ENCODE peak calls at places on chromosomes 12 and 14, in five cellular contexts. R is A549, E is NB4, M is thyroid gland, P is cardiac muscle cell. O is an unnamed sample.

GRCh38 chr12:18345021-18345735 is 83.9 kb downstream of the PIK3C2G start:
- DNase-seq in R (no peak), E (no peak), M (no peak), P (no peak), O (no peak)

GRCh38 chr12:64407342-64408223 is 3.4 kb downstream of the XPOT start:
- DNase-seq in R (no peak), E (peak), M (no peak), P (no peak), O (no peak)

GRCh38 chr12:120928864-120929652 is 24.9 kb upstream of the SPPL3 start:
- DNase-seq in R (no peak), E (no peak), M (peak), P (peak), O (no peak)

GRCh38 chr14:61503167-61503801 is 181.9 kb downstream of the PRKCH start:
- DNase-seq in R (no peak), E (no peak), M (no peak), P (no peak), O (no peak)

GRCh38 chr12:4700621-4701026 is 19.6 kb upstream of the GALNT8 start:
- DNase-seq in R (no peak), E (no peak), M (peak), P (peak), O (peak)

GRCh38 chr14:22607291-22607690 is 9.2 kb downstream of the ABHD4 start:
- DNase-seq in R (no peak), E (no peak), M (no peak), P (no peak), O (no peak)

GRCh38 chr14:50762001-50762930 is 68.7 kb downstream of the NIN start:
- DNase-seq in R (no peak), E (no peak), M (no peak), P (no peak), O (peak)

GRCh38 chr12:96177013-96177412 is 17.2 kb upstream of the ELK3 start:
- DNase-seq in R (no peak), E (peak), M (no peak), P (no peak), O (peak)

GRCh38 chr14:32251530-32251929 is 48.5 kb upstream of the RNU6-8 start:
- DNase-seq in R (no peak), E (no peak), M (no peak), P (no peak), O (no peak)

GRCh38 chr12:26571539-26571938 is 261.5 kb downstream of the ITPR2 start:
- DNase-seq in R (no peak), E (no peak), M (peak), P (no peak), O (no peak)

GRCh38 chr14:100116134-100116533 is 43.3 kb downstream of the DEGS2 start:
- DNase-seq in R (no peak), E (no peak), M (no peak), P (no peak), O (no peak)

GRCh38 chr14:50836515-50836914 is 5.6 kb upstream of the NIN start:
- DNase-seq in R (no peak), E (no peak), M (no peak), P (no peak), O (no peak)

GRCh38 chr12:85179680-85180300 is 100.2 kb upstream of the ALX1 start:
- DNase-seq in R (peak), E (no peak), M (no peak), P (no peak), O (peak)

GRCh38 chr12:48815281-48816110 is 2.8 kb upstream of the CACNB3 start:
- DNase-seq in R (peak), E (peak), M (peak), P (peak), O (peak)
- H3K4me3 ChIP-seq in R (peak), E (peak), M (peak), P (peak), O (peak)

DNA sequence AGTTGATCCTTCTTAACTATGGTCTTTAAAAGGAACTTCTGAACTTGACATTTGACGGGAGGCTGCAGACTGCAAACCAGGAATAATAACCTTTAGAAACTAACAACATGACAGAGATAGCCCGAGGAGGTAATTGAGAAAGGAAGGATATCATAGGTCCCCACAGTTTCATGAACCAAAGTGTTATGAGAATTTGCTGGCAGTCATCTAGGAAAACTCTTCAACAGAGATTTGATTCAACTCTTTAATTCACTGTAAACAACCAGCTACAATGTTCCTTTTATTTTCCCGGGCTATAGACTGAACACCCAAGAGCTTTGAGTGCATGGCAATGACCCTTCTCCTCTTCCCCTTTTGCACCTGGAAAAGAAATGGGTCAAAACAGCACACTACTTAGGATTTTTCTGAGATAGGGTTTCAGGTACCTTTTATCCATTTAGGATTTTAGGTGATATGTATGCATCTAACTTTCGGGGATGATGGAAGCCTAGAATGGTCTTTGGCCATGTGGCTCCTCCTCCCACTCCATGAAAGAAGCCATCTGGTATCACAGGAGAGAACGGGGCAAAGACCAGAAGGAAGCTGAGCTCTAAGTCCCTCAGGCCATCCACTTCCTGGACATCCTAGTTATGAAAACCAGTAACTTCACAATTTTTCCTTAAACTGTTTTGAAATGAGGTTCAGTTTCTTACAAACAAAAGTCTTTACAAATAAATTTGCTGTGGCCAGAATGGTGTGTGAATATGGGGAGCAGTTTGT is 23.0 kb downstream of the GLT8D2 start:
- DNase-seq in R (no peak), E (no peak), M (no peak), P (no peak), O (no peak)
- H3K4me3 ChIP-seq in R (no peak), E (no peak), M (no peak), P (no peak), O (no peak)

GRCh38 chr12:6342140-6342889 is 439 bp upstream of the TNFRSF1A start:
- DNase-seq in R (no peak), E (no peak), M (no peak), P (no peak), O (no peak)
- H3K4me3 ChIP-seq in R (peak), E (peak), M (peak), P (peak), O (peak)

DNA sequence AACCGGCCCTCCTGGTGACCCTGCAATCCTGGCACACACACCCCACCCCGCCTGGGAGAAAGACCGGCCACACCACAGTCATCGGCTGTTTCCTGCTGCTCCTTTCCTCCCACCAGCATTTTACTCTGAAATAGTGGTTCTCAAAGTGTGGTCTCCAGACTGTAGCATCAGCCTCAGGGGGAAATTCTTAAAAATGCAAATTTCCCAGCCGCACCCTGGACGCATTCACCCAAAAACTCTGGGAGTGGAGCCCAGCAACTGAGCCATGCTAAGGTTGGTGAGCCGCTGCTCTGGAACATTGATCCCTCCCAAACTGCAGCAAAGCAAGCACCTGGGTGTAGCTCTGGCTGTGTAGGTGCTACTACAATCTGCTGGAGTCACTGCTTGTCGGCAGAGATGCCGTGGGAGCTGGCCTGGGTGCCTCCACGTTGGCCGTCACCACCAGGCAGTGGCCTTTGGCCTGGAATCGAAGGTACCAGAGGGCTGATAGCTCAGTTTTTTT is 38.4 kb upstream of the BCL2L14 start:
- DNase-seq in R (no peak), E (no peak), M (no peak), P (no peak), O (no peak)
- H3K4me3 ChIP-seq in R (no peak), E (no peak), M (no peak), P (no peak), O (no peak)

GRCh38 chr12:23880988-23881387 is 68.5 kb downstream of the SOX5 start:
- DNase-seq in R (no peak), E (no peak), M (no peak), P (no peak), O (no peak)
- H3K4me3 ChIP-seq in R (no peak), E (no peak), M (no peak), P (no peak), O (no peak)

GRCh38 chr12:52009081-52009751 is 2.5 kb downstream of the TAMALIN start:
- DNase-seq in R (no peak), E (peak), M (no peak), P (no peak), O (no peak)

GRCh38 chr12:52005903-52006703 is 643 bp upstream of the TAMALIN start:
- DNase-seq in R (no peak), E (peak), M (peak), P (peak), O (no peak)

GRCh38 chr12:52007158-52007921 is 594 bp downstream of the TAMALIN start:
- DNase-seq in R (no peak), E (peak), M (peak), P (no peak), O (no peak)

GRCh38 chr12:52006726-52007157 is at the start of gene TAMALIN:
- DNase-seq in R (no peak), E (peak), M (peak), P (peak), O (no peak)

DNA sequence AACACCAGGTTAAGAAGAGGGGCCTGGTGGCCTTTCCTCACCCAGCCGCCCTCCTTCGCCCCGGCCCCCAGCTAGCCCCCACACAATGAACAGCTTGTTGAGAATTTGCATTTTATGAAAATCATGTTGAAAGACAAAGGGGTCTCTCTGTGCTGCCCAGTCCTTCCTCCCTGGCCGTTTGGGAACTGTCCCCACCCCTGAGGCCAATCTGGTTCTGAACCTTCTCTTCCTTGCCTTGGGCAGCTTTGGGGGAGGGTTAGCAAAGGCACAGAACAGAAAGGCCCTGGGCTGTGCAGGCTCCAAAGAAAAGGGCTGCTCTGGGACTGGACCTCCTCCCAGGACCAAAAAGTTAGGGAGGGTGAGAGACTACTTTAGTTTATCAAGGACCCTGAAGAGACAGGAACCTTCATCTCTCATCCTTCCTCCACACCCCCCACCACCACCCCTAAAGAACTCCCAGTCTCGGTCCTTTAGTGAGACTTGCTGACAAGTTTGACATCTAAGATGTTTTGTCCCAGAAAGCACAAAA is 1.3 kb downstream of the TAMALIN start:
- DNase-seq in R (no peak), E (peak), M (no peak), P (no peak), O (no peak)
- H3K4me3 ChIP-seq in R (no peak), E (peak), M (no peak), P (no peak), O (peak)

O was measured in skeletal muscle cell.